ENCODE peak calls at places on chromosomes 3 and 15, in nine cellular contexts. One of them, this sample, is unnamed. For H3K36me3, the result is how much of the 10 kb centered on the place peaks cover.

GRCh38 chr15:90221251-90221900 is 12.4 kb downstream of the CIB1 start:
- DNase-seq in heart left ventricle: peak
- DNase-seq in left ventricle myocardium inferior: peak
- DNase-seq in K562: no peak
- DNase-seq in BJ: no peak
- DNase-seq in adipocyte: peak
- DNase-seq in CD4-positive, CD25-positive, alpha-beta regulatory T cell: no peak
- DNase-seq in fibroblast of lung: peak
- DNase-seq in cardiac muscle cell: peak
- DNase-seq in this sample: peak

GRCh38 chr3:162718697-162719096 is 1222.1 kb downstream of the OTOL1 start:
- DNase-seq in heart left ventricle: no peak
- DNase-seq in left ventricle myocardium inferior: no peak
- DNase-seq in K562: no peak
- DNase-seq in BJ: no peak
- DNase-seq in adipocyte: no peak
- DNase-seq in CD4-positive, CD25-positive, alpha-beta regulatory T cell: no peak
- DNase-seq in fibroblast of lung: peak
- DNase-seq in cardiac muscle cell: peak
- DNase-seq in this sample: no peak

GRCh38 chr15:80832676-80833075 is 53.5 kb downstream of the CEMIP start:
- DNase-seq in heart left ventricle: no peak
- DNase-seq in left ventricle myocardium inferior: no peak
- DNase-seq in K562: no peak
- DNase-seq in BJ: no peak
- DNase-seq in adipocyte: peak
- DNase-seq in CD4-positive, CD25-positive, alpha-beta regulatory T cell: no peak
- DNase-seq in fibroblast of lung: no peak
- DNase-seq in cardiac muscle cell: no peak
- DNase-seq in this sample: no peak

GRCh38 chr15:60799885-60800728 is 321.2 kb upstream of the ICE2 start:
- DNase-seq in heart left ventricle: no peak
- DNase-seq in left ventricle myocardium inferior: no peak
- DNase-seq in K562: no peak
- DNase-seq in BJ: no peak
- DNase-seq in adipocyte: peak
- DNase-seq in CD4-positive, CD25-positive, alpha-beta regulatory T cell: no peak
- DNase-seq in fibroblast of lung: peak
- DNase-seq in cardiac muscle cell: no peak
- DNase-seq in this sample: peak

GRCh38 chr3:36868614-36869436 is 76.0 kb downstream of the TRANK1 start:
- DNase-seq in heart left ventricle: no peak
- DNase-seq in left ventricle myocardium inferior: no peak
- DNase-seq in K562: peak
- DNase-seq in BJ: peak
- DNase-seq in adipocyte: peak
- DNase-seq in CD4-positive, CD25-positive, alpha-beta regulatory T cell: peak
- DNase-seq in fibroblast of lung: peak
- DNase-seq in cardiac muscle cell: peak
- DNase-seq in this sample: no peak

GRCh38 chr15:58115692-58116091 is 22.5 kb upstream of the AQP9 start:
- DNase-seq in heart left ventricle: no peak
- DNase-seq in left ventricle myocardium inferior: no peak
- DNase-seq in K562: peak
- DNase-seq in BJ: no peak
- DNase-seq in adipocyte: peak
- DNase-seq in CD4-positive, CD25-positive, alpha-beta regulatory T cell: no peak
- DNase-seq in fibroblast of lung: peak
- DNase-seq in cardiac muscle cell: peak
- DNase-seq in this sample: no peak

GRCh38 chr15:85277847-85278246 is 102.6 kb upstream of the AKAP13 start:
- DNase-seq in heart left ventricle: no peak
- DNase-seq in left ventricle myocardium inferior: no peak
- DNase-seq in K562: no peak
- DNase-seq in BJ: no peak
- DNase-seq in adipocyte: no peak
- DNase-seq in CD4-positive, CD25-positive, alpha-beta regulatory T cell: no peak
- DNase-seq in fibroblast of lung: no peak
- DNase-seq in cardiac muscle cell: no peak
- DNase-seq in this sample: no peak

GRCh38 chr3:63354160-63354559 is 76.1 kb downstream of the SYNPR start:
- DNase-seq in heart left ventricle: no peak
- DNase-seq in left ventricle myocardium inferior: no peak
- DNase-seq in K562: no peak
- DNase-seq in BJ: no peak
- DNase-seq in adipocyte: no peak
- DNase-seq in CD4-positive, CD25-positive, alpha-beta regulatory T cell: no peak
- DNase-seq in fibroblast of lung: no peak
- DNase-seq in cardiac muscle cell: no peak
- DNase-seq in this sample: no peak

GRCh38 chr15:41851167-41851523 is 12.5 kb downstream of the PLA2G4B start:
- DNase-seq in heart left ventricle: no peak
- DNase-seq in left ventricle myocardium inferior: no peak
- DNase-seq in K562: no peak
- DNase-seq in BJ: no peak
- DNase-seq in adipocyte: no peak
- DNase-seq in CD4-positive, CD25-positive, alpha-beta regulatory T cell: no peak
- DNase-seq in fibroblast of lung: no peak
- DNase-seq in cardiac muscle cell: no peak
- DNase-seq in this sample: no peak

GRCh38 chr3:186149319-186149718 is 40.4 kb upstream of the ETV5 start:
- DNase-seq in heart left ventricle: no peak
- DNase-seq in left ventricle myocardium inferior: no peak
- DNase-seq in K562: no peak
- DNase-seq in BJ: no peak
- DNase-seq in adipocyte: no peak
- DNase-seq in CD4-positive, CD25-positive, alpha-beta regulatory T cell: no peak
- DNase-seq in fibroblast of lung: no peak
- DNase-seq in cardiac muscle cell: no peak
- DNase-seq in this sample: no peak

GRCh38 chr3:10977864-10978510 is 14.6 kb upstream of the SLC6A1 start:
- DNase-seq in heart left ventricle: no peak
- DNase-seq in left ventricle myocardium inferior: no peak
- DNase-seq in K562: no peak
- DNase-seq in BJ: no peak
- DNase-seq in adipocyte: peak
- DNase-seq in CD4-positive, CD25-positive, alpha-beta regulatory T cell: no peak
- DNase-seq in fibroblast of lung: no peak
- DNase-seq in cardiac muscle cell: peak
- DNase-seq in this sample: no peak

GRCh38 chr3:157532529-157533297 is 29.5 kb upstream of the VEPH1 start:
- DNase-seq in heart left ventricle: no peak
- DNase-seq in left ventricle myocardium inferior: no peak
- DNase-seq in K562: peak
- DNase-seq in BJ: peak
- DNase-seq in adipocyte: peak
- DNase-seq in CD4-positive, CD25-positive, alpha-beta regulatory T cell: peak
- DNase-seq in fibroblast of lung: peak
- DNase-seq in cardiac muscle cell: peak
- DNase-seq in this sample: peak

GRCh38 chr3:131282379-131282778 is 99.2 kb upstream of the NUDT16 start:
- DNase-seq in heart left ventricle: no peak
- DNase-seq in left ventricle myocardium inferior: no peak
- DNase-seq in K562: no peak
- DNase-seq in BJ: no peak
- DNase-seq in adipocyte: no peak
- DNase-seq in CD4-positive, CD25-positive, alpha-beta regulatory T cell: no peak
- DNase-seq in fibroblast of lung: no peak
- DNase-seq in cardiac muscle cell: no peak
- DNase-seq in this sample: no peak

GRCh38 chr3:124995460-124995994 is 60.3 kb downstream of the HEG1 start:
- DNase-seq in heart left ventricle: no peak
- DNase-seq in left ventricle myocardium inferior: peak
- DNase-seq in K562: peak
- DNase-seq in BJ: no peak
- DNase-seq in adipocyte: peak
- DNase-seq in CD4-positive, CD25-positive, alpha-beta regulatory T cell: peak
- DNase-seq in fibroblast of lung: peak
- DNase-seq in cardiac muscle cell: peak
- DNase-seq in this sample: no peak

GRCh38 chr3:146065573-146066006 is 95.4 kb downstream of the PLOD2 start:
- DNase-seq in heart left ventricle: no peak
- DNase-seq in left ventricle myocardium inferior: no peak
- DNase-seq in K562: no peak
- DNase-seq in BJ: peak
- DNase-seq in adipocyte: peak
- DNase-seq in CD4-positive, CD25-positive, alpha-beta regulatory T cell: peak
- DNase-seq in fibroblast of lung: peak
- DNase-seq in cardiac muscle cell: peak
- DNase-seq in this sample: no peak

GRCh38 chr15:62853833-62854210 is 188.7 kb upstream of the TPM1 start:
- DNase-seq in heart left ventricle: no peak
- DNase-seq in left ventricle myocardium inferior: no peak
- DNase-seq in K562: no peak
- DNase-seq in BJ: no peak
- DNase-seq in adipocyte: no peak
- DNase-seq in CD4-positive, CD25-positive, alpha-beta regulatory T cell: no peak
- DNase-seq in fibroblast of lung: no peak
- DNase-seq in cardiac muscle cell: peak
- DNase-seq in this sample: no peak

GRCh38 chr3:78745847-78746246 is 1022.0 kb downstream of the ROBO1 start:
- DNase-seq in heart left ventricle: no peak
- DNase-seq in left ventricle myocardium inferior: no peak
- DNase-seq in K562: no peak
- DNase-seq in BJ: no peak
- DNase-seq in adipocyte: no peak
- DNase-seq in CD4-positive, CD25-positive, alpha-beta regulatory T cell: no peak
- DNase-seq in fibroblast of lung: no peak
- DNase-seq in cardiac muscle cell: no peak
- DNase-seq in this sample: no peak

GRCh38 chr3:127442551-127442950 is 148.0 kb downstream of the TPRA1 start:
- DNase-seq in heart left ventricle: no peak
- DNase-seq in left ventricle myocardium inferior: no peak
- DNase-seq in K562: no peak
- DNase-seq in BJ: no peak
- DNase-seq in adipocyte: no peak
- DNase-seq in CD4-positive, CD25-positive, alpha-beta regulatory T cell: no peak
- DNase-seq in fibroblast of lung: no peak
- DNase-seq in cardiac muscle cell: no peak
- DNase-seq in this sample: no peak

GRCh38 chr3:25426408-25426807 is 1.7 kb upstream of the RARB start:
- DNase-seq in heart left ventricle: no peak
- DNase-seq in left ventricle myocardium inferior: no peak
- DNase-seq in K562: no peak
- DNase-seq in BJ: no peak
- DNase-seq in adipocyte: peak
- DNase-seq in CD4-positive, CD25-positive, alpha-beta regulatory T cell: no peak
- DNase-seq in fibroblast of lung: no peak
- DNase-seq in cardiac muscle cell: no peak
- DNase-seq in this sample: no peak

GRCh38 chr3:98699132-98699531 is 64.0 kb upstream of the ST3GAL6 start:
- DNase-seq in heart left ventricle: no peak
- DNase-seq in left ventricle myocardium inferior: no peak
- DNase-seq in K562: no peak
- DNase-seq in BJ: no peak
- DNase-seq in adipocyte: no peak
- DNase-seq in CD4-positive, CD25-positive, alpha-beta regulatory T cell: no peak
- DNase-seq in fibroblast of lung: no peak
- DNase-seq in cardiac muscle cell: no peak
- DNase-seq in this sample: peak

GRCh38 chr15:77612958-77613601 is 19.6 kb downstream of the LINGO1 start:
- DNase-seq in heart left ventricle: no peak
- DNase-seq in left ventricle myocardium inferior: no peak
- DNase-seq in K562: no peak
- DNase-seq in BJ: no peak
- DNase-seq in adipocyte: no peak
- DNase-seq in CD4-positive, CD25-positive, alpha-beta regulatory T cell: no peak
- DNase-seq in fibroblast of lung: no peak
- DNase-seq in cardiac muscle cell: no peak
- DNase-seq in this sample: no peak
- H3K36me3 ChIP-seq in heart left ventricle: under half
- H3K36me3 ChIP-seq in left ventricle myocardium inferior: under half
- H3K36me3 ChIP-seq in K562: under half
- H3K36me3 ChIP-seq in BJ: under half
- H3K36me3 ChIP-seq in adipocyte: under half
- H3K36me3 ChIP-seq in CD4-positive, CD25-positive, alpha-beta regulatory T cell: under half
- H3K36me3 ChIP-seq in fibroblast of lung: under half
- H3K36me3 ChIP-seq in cardiac muscle cell: under half
- H3K36me3 ChIP-seq in this sample: under half

GRCh38 chr15:70558406-70559222 is 204.7 kb downstream of the UACA start:
- DNase-seq in heart left ventricle: no peak
- DNase-seq in left ventricle myocardium inferior: no peak
- DNase-seq in K562: no peak
- DNase-seq in BJ: no peak
- DNase-seq in adipocyte: no peak
- DNase-seq in CD4-positive, CD25-positive, alpha-beta regulatory T cell: no peak
- DNase-seq in fibroblast of lung: no peak
- DNase-seq in cardiac muscle cell: no peak
- DNase-seq in this sample: no peak
- H3K4me3 ChIP-seq in heart left ventricle: no peak
- H3K4me3 ChIP-seq in left ventricle myocardium inferior: no peak
- H3K4me3 ChIP-seq in K562: no peak
- H3K4me3 ChIP-seq in BJ: no peak
- H3K4me3 ChIP-seq in adipocyte: no peak
- H3K4me3 ChIP-seq in CD4-positive, CD25-positive, alpha-beta regulatory T cell: peak
- H3K4me3 ChIP-seq in fibroblast of lung: no peak
- H3K4me3 ChIP-seq in cardiac muscle cell: no peak
- H3K4me3 ChIP-seq in this sample: no peak

DNA sequence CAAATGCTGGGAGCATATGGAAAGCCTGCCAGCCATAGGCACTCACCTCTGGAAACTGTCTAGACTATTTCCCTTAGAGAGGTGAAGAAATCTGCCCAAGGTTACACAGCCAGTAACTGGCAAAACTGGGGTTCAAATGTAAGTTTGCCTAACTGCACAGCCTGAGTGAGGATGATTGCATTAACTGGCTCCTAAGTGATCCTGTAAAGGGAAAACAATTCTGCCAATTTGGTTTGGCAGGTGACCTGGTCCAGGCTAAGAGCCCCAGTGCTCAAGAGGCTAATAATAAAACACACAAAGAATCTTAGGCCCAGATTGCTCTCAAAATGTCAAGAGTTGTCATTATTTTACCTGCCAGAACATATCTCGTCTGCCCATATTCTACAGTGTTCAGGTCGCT is 43.9 kb upstream of the SPRED1 start:
- DNase-seq in heart left ventricle: no peak
- DNase-seq in left ventricle myocardium inferior: no peak
- DNase-seq in K562: no peak
- DNase-seq in BJ: no peak
- DNase-seq in adipocyte: no peak
- DNase-seq in CD4-positive, CD25-positive, alpha-beta regulatory T cell: no peak
- DNase-seq in fibroblast of lung: no peak
- DNase-seq in cardiac muscle cell: no peak
- DNase-seq in this sample: no peak
- H3K36me3 ChIP-seq in heart left ventricle: under half
- H3K36me3 ChIP-seq in left ventricle myocardium inferior: under half
- H3K36me3 ChIP-seq in K562: under half
- H3K36me3 ChIP-seq in BJ: under half
- H3K36me3 ChIP-seq in adipocyte: under half
- H3K36me3 ChIP-seq in CD4-positive, CD25-positive, alpha-beta regulatory T cell: under half
- H3K36me3 ChIP-seq in fibroblast of lung: under half
- H3K36me3 ChIP-seq in cardiac muscle cell: under half
- H3K36me3 ChIP-seq in this sample: under half

DNA sequence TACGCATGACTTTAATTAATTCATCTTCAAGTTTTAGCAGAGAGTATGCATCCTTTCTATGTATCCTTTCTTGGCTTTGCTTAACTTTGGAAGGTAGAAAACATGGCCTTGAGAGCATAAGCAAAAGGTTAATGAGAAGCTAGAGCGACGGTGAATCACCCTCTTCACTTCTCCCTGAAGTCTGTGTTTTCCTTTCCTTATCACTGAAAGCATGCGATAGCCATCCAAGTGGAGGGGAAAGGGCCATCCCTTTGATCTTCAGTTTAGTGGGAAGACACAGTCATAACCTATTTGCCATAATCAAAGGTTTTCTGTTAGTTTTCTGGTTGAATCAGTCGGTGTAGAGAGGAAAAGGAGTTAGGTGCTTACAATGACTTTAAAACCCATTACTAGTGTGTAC is 354.0 kb upstream of the ROBO2 start:
- DNase-seq in heart left ventricle: no peak
- DNase-seq in left ventricle myocardium inferior: no peak
- DNase-seq in K562: no peak
- DNase-seq in BJ: no peak
- DNase-seq in adipocyte: no peak
- DNase-seq in CD4-positive, CD25-positive, alpha-beta regulatory T cell: no peak
- DNase-seq in fibroblast of lung: no peak
- DNase-seq in cardiac muscle cell: no peak
- DNase-seq in this sample: no peak
- H3K4me3 ChIP-seq in heart left ventricle: no peak
- H3K4me3 ChIP-seq in left ventricle myocardium inferior: no peak
- H3K4me3 ChIP-seq in K562: no peak
- H3K4me3 ChIP-seq in BJ: no peak
- H3K4me3 ChIP-seq in adipocyte: no peak
- H3K4me3 ChIP-seq in CD4-positive, CD25-positive, alpha-beta regulatory T cell: no peak
- H3K4me3 ChIP-seq in fibroblast of lung: no peak
- H3K4me3 ChIP-seq in cardiac muscle cell: no peak
- H3K4me3 ChIP-seq in this sample: no peak